ENCODE peak calls at places on chromosomes 1 and 21, in four cellular contexts. D, L, R and V are unnamed samples.

GRCh38 chr1:6545276-6545934 is 8.9 kb downstream of the NOL9 start:
- DNase-seq in D (no peak), L (no peak), R (no peak), V (peak)

GRCh38 chr1:30976143-30976542 is 67.6 kb upstream of the SDC3 start:
- DNase-seq in D (peak), L (no peak), R (no peak), V (no peak)

GRCh38 chr1:39154553-39155361 is 49.7 kb upstream of the MACF1 start:
- DNase-seq in D (peak), L (peak), R (no peak), V (peak)

GRCh38 chr1:203463469-203464062 is 12.0 kb upstream of the PRELP start:
- DNase-seq in D (peak), L (no peak), R (no peak), V (peak)

GRCh38 chr1:50474859-50475809 is 51.9 kb upstream of the DMRTA2 start:
- DNase-seq in D (no peak), L (no peak), R (no peak), V (peak)

GRCh38 chr1:24642481-24643361 is at the start of gene SRRM1:
- DNase-seq in D (peak), L (peak), R (peak), V (peak)

GRCh38 chr1:70503358-70503757 is 92.3 kb downstream of the CTH start:
- DNase-seq in D (peak), L (no peak), R (no peak), V (peak)

GRCh38 chr1:178434899-178435298 is 61.9 kb downstream of the CLEC20A start:
- DNase-seq in D (no peak), L (no peak), R (no peak), V (no peak)

GRCh38 chr1:202588644-202589189 is 121.5 kb downstream of the SYT2 start:
- DNase-seq in D (no peak), L (no peak), R (no peak), V (peak)

GRCh38 chr1:14522331-14523241 is 75.9 kb upstream of the KAZN start:
- DNase-seq in D (peak), L (no peak), R (no peak), V (peak)

GRCh38 chr1:193083365-193084088 is 21.7 kb downstream of the GLRX2 start:
- DNase-seq in D (no peak), L (no peak), R (no peak), V (no peak)

GRCh38 chr1:43329995-43330751 is 7.4 kb upstream of the MPL start:
- DNase-seq in D (peak), L (no peak), R (peak), V (peak)

GRCh38 chr1:192430644-192431043 is 113.9 kb downstream of the RGS21 start:
- DNase-seq in D (no peak), L (no peak), R (no peak), V (no peak)

GRCh38 chr1:43605761-43606160 is 44.2 kb upstream of the KDM4A start:
- DNase-seq in D (no peak), L (no peak), R (no peak), V (no peak)

GRCh38 chr21:28253378-28253777 is 739.3 kb downstream of the LTN1 start:
- DNase-seq in D (peak), L (no peak), R (no peak), V (peak)

GRCh38 chr1:59083946-59084865 is 212.7 kb upstream of the FGGY start:
- DNase-seq in D (peak), L (no peak), R (no peak), V (peak)

GRCh38 chr1:1092149-1092855 is 18.2 kb upstream of the RNF223 start:
- DNase-seq in D (no peak), L (no peak), R (peak), V (no peak)

GRCh38 chr1:197327776-197328364 is 59.8 kb downstream of the CRB1 start:
- DNase-seq in D (peak), L (no peak), R (no peak), V (peak)

GRCh38 chr1:46719689-46720088 is 775 bp upstream of the EFCAB14 start:
- DNase-seq in D (no peak), L (no peak), R (peak), V (peak)

GRCh38 chr1:56589369-56589768 is 10.0 kb upstream of the PLPP3 start:
- DNase-seq in D (no peak), L (no peak), R (no peak), V (no peak)

GRCh38 chr1:117770981-117771531 is 158.4 kb downstream of the GDAP2 start:
- DNase-seq in D (no peak), L (no peak), R (no peak), V (no peak)

GRCh38 chr1:25520446-25521061 is 22.9 kb upstream of the LDLRAP1 start:
- DNase-seq in D (peak), L (peak), R (peak), V (peak)

GRCh38 chr1:95352767-95353166 is 118.8 kb downstream of the RWDD3 start:
- DNase-seq in D (no peak), L (peak), R (peak), V (no peak)

GRCh38 chr1:101130673-101131072 is 105.1 kb upstream of the DPH5 start:
- DNase-seq in D (peak), L (no peak), R (no peak), V (peak)